ENCODE peak calls at places on chromosomes 5 and 9, in five cellular contexts. C is small intestine; Z is astrocyte of the spinal cord; F is EH; L is activated CD8-positive, alpha-beta memory T cell treated with anti-CD3 and anti-CD28 coated beads, Interleukin-2, amount 10 ng/mL, durations not matched to agents 7 days and 5 days. K is an unnamed sample.

GRCh38 chr5:61735531-61735930 is 403.5 kb downstream of the ZSWIM6 start:
- DNase-seq in Z (no peak), L (no peak), C (no peak), F (no peak), K (no peak)

GRCh38 chr5:176530983-176531901 is 6.0 kb downstream of the RNF44 start:
- DNase-seq in C (no peak), F (peak; percentile 33), Z (peak; percentile 54), L (no peak), K (peak; percentile 82)

GRCh38 chr5:125422342-125422741 is 675.9 kb upstream of the ZNF608 start:
- DNase-seq in L (no peak), F (no peak), Z (no peak), C (no peak), K (no peak)

GRCh38 chr9:35688558-35689350 is 971 bp downstream of the TPM2 start:
- DNase-seq in F (peak; percentile 77), L (no peak), Z (peak; percentile 87), C (peak; percentile 55), K (no peak)

GRCh38 chr9:2722715-2723114 is 5.4 kb downstream of the KCNV2 start:
- DNase-seq in F (peak; percentile 74), Z (peak; percentile 58), C (no peak), L (no peak), K (no peak)

GRCh38 chr5:9196403-9197224 is 349.3 kb downstream of the SEMA5A start:
- DNase-seq in C (no peak), F (peak; percentile 81), Z (peak; percentile 80), L (no peak), K (no peak)

GRCh38 chr9:122206118-122207046 is 22.4 kb downstream of the LHX6 start:
- DNase-seq in F (peak; percentile 86), Z (peak; percentile 76), C (no peak), L (no peak), K (no peak)

GRCh38 chr9:114454652-114455051 is 50.6 kb downstream of the WHRN start:
- DNase-seq in C (peak; percentile 11), F (no peak), L (no peak), Z (no peak), K (no peak)

GRCh38 chr5:157860898-157861894 is 2.3 kb upstream of the CLINT1 start:
- DNase-seq in L (no peak), C (peak; percentile 85), Z (no peak), F (no peak), K (no peak)

GRCh38 chr9:120580591-120580896 is 577 bp upstream of the CDK5RAP2 start:
- DNase-seq in F (no peak), Z (no peak), L (no peak), C (no peak), K (no peak)

GRCh38 chr9:35001803-35002502 is 12.4 kb downstream of the DNAJB5 start:
- DNase-seq in F (peak; percentile 25), L (no peak), C (no peak), Z (peak; percentile 18), K (no peak)

GRCh38 chr5:43780586-43780985 is 177.6 kb downstream of the NNT start:
- DNase-seq in F (peak; percentile 30), Z (peak; percentile 29), C (no peak), L (no peak), K (no peak)

GRCh38 chr5:36599986-36600779 is 6.2 kb upstream of the SLC1A3 start:
- DNase-seq in L (no peak), F (no peak), Z (no peak), C (no peak), K (no peak)

GRCh38 chr9:133471551-133472276 is 7.2 kb downstream of the SLC2A6 start:
- DNase-seq in C (peak; percentile 44), Z (no peak), L (no peak), F (no peak), K (no peak)

GRCh38 chr9:89891221-89892052 is 286.6 kb downstream of the GADD45G start:
- DNase-seq in L (no peak), Z (no peak), F (no peak), C (peak; percentile 38), K (no peak)

GRCh38 chr9:114247086-114247485 is 75.8 kb upstream of the ORM1 start:
- DNase-seq in C (no peak), F (no peak), L (no peak), Z (no peak), K (no peak)

GRCh38 chr5:62431735-62432617 is 19.4 kb downstream of the IPO11 start:
- DNase-seq in C (peak; percentile 45), F (peak; percentile 4), L (no peak), Z (no peak), K (no peak)

GRCh38 chr5:91535508-91535907 is 152.4 kb upstream of the ARRDC3 start:
- DNase-seq in L (no peak), C (no peak), Z (no peak), F (no peak), K (no peak)

GRCh38 chr9:72042928-72043327 is 17.5 kb downstream of the C9orf57 start:
- DNase-seq in F (no peak), Z (no peak), L (no peak), C (peak; percentile 82), K (no peak)

GRCh38 chr5:55406292-55406691 is 98.5 kb downstream of the MTREX start:
- DNase-seq in F (no peak), L (no peak), C (no peak), Z (no peak), K (no peak)

GRCh38 chr9:114110180-114110579 is 11.1 kb upstream of the KIF12 start:
- DNase-seq in F (peak; percentile 94), Z (peak; percentile 14), L (no peak), C (no peak), K (no peak)

GRCh38 chr5:179380211-179381035 is 35.2 kb upstream of the ADAMTS2 start:
- DNase-seq in L (no peak), C (no peak), Z (no peak), F (no peak), K (no peak)

GRCh38 chr5:153613143-153613542 is 122.7 kb downstream of the GRIA1 start:
- DNase-seq in L (no peak), F (peak; percentile 76), C (no peak), Z (peak; percentile 18), K (no peak)

GRCh38 chr5:175230299-175230698 is 213.7 kb downstream of the DRD1 start:
- DNase-seq in Z (no peak), F (no peak), L (no peak), C (no peak), K (no peak)

GRCh38 chr5:172683696-172684464 is 42.8 kb downstream of the NEURL1B start:
- DNase-seq in C (no peak), L (no peak), Z (no peak), F (no peak), K (no peak)

GRCh38 chr5:169299146-169299545 is 1.8 kb downstream of the SLIT3 start:
- DNase-seq in Z (no peak), L (no peak), F (no peak), C (no peak), K (no peak)

GRCh38 chr5:109852371-109853160 is 162.8 kb downstream of the MAN2A1 start:
- DNase-seq in Z (peak; percentile 66), L (no peak), C (peak; percentile 72), F (peak; percentile 53), K (no peak)

GRCh38 chr5:173759696-173760095 is 128.5 kb upstream of the CPEB4 start:
- DNase-seq in L (no peak), F (no peak), C (no peak), Z (no peak), K (no peak)

K was measured in substantia nigra.